ENCODE peak calls at places on chromosomes 13 and 19, in four cellular contexts. J is HL-60, H is GM12878, S is GM12891. Q is an unnamed sample.

GRCh38 chr13:99977912-99978780 is 3.4 kb upstream of the ZIC2 start:
- DNase-seq in J (no peak), S (no peak), H (no peak), Q (no peak)

GRCh38 chr13:74966814-74967213 is 515.2 kb downstream of the TBC1D4 start:
- DNase-seq in J (no peak), H (no peak), S (no peak), Q (no peak)

GRCh38 chr13:48624016-48624415 is 29.7 kb upstream of the CYSLTR2 start:
- DNase-seq in S (no peak), H (no peak), J (no peak), Q (no peak)

GRCh38 chr13:95813139-95813538 is 136.2 kb downstream of the DNAJC3 start:
- DNase-seq in H (no peak), S (no peak), J (no peak), Q (no peak)

GRCh38 chr19:5109560-5109959 is 140.6 kb downstream of the KDM4B start:
- DNase-seq in S (no peak), H (no peak), J (no peak), Q (no peak)

GRCh38 chr13:51714663-51715168 is 89.2 kb downstream of the DHRS12 start:
- DNase-seq in J (peak; percentile 27), S (no peak), H (peak; percentile 78), Q (no peak)

GRCh38 chr13:84648069-84648640 is 765.9 kb upstream of the SLITRK1 start:
- DNase-seq in S (no peak), J (no peak), H (no peak), Q (no peak)

GRCh38 chr13:25300861-25301346 is 521 bp upstream of the NUP58 start:
- DNase-seq in H (no peak), S (no peak), J (no peak), Q (no peak)

GRCh38 chr19:5369962-5370367 is 29.4 kb upstream of the PTPRS start:
- DNase-seq in S (peak; percentile 52), H (no peak), J (no peak), Q (peak; percentile 77)

GRCh38 chr13:53357582-53357981 is 329.0 kb downstream of the OLFM4 start:
- DNase-seq in J (no peak), H (no peak), S (no peak), Q (no peak)

GRCh38 chr19:5691205-5691929 is 1.3 kb downstream of the RPL36 start:
- DNase-seq in H (no peak), J (no peak), S (no peak), Q (peak; percentile 63)

GRCh38 chr13:99288069-99288468 is 19.1 kb downstream of the GPR183 start:
- DNase-seq in H (peak; percentile 93), J (no peak), S (peak; percentile 23), Q (no peak)

DNA sequence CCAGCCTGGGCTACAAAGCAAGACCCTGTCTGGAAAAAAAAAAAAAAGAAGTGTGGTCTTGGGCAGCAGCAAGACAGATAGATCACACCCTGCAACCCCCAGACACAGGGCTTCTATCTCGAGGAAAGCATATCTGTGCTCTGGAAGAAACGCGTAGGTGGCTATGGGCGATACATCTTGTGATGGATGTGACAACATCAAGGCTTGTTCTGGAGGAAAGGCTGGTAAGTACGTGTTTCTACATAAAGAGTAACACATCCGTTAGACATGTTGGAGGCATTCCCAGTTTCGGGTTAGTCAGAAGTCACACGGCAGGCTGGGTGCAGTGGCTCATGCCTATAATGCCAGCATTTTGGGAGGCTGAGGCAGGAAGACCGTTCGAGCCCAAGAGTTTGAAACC is 6.6 kb upstream of the DHDH start:
- DNase-seq in J (no peak), S (no peak), H (no peak), Q (peak; percentile 53)
- TF ChIP-seq SPI1 in J (no peak), S (no peak), H (no peak), Q (peak; percentile 52)

DNA sequence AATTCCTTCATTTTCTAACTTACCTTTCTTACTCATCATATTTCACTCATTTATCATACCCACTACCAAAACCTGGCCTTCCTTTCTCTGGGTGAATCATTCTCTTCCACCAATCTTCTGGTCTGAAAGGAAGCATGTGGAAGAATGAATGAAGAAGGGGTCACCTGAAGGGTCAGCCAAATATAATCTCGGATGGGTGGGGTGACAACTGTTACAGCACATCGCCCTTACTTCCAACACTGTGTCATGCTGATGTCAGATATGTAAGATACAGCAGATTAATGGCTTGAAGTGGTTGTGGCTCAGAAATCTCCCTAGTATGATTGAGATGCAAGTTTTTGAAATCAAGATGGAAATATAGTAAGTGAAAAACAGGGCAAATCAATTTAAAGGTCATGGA is 401.7 kb upstream of the HTR2A start:
- DNase-seq in H (no peak), S (no peak), J (no peak), Q (no peak)
- TF ChIP-seq SPI1 in H (no peak), S (no peak), J (no peak), Q (no peak)

DNA sequence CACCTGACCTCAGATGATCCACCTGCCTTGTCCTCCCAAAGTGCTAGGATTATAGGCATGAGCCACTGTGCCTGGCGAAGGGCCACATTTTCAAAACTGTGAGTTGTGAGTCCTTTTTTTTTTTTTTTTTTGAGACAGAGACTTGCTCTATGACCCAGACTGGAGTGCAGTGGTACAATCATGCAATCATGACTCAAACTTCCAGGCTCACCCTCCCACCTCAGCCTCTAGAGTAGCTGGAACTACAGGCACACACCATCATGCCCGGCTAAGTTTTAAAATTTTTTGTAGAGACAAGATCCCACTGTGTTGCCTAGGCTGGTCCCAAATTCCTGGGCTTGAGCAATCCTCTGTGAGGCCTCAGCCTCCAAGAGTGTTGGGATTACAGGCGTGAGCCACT is 3.8 kb upstream of the MYPOP start:
- DNase-seq in S (no peak), H (no peak), J (no peak), Q (no peak)
- TF ChIP-seq SPI1 in S (no peak), H (no peak), J (no peak), Q (no peak)

GRCh38 chr19:13796301-13797057 is 1.2 kb downstream of the ZSWIM4 start:
- DNase-seq in S (no peak), J (no peak), H (no peak), Q (peak; percentile 8)

GRCh38 chr19:13794752-13795589 is at the start of gene ZSWIM4:
- DNase-seq in J (peak; percentile 98), H (peak; percentile 95), S (peak; percentile 98), Q (peak; percentile 97)

GRCh38 chr19:13797058-13797440 is 1.8 kb downstream of the ZSWIM4 start:
- DNase-seq in S (no peak), H (no peak), J (no peak), Q (no peak)

GRCh38 chr19:13794388-13794751 is 873 bp upstream of the ZSWIM4 start:
- DNase-seq in S (no peak), H (no peak), J (no peak), Q (no peak)

GRCh38 chr19:13795595-13796300 is 505 bp downstream of the ZSWIM4 start:
- DNase-seq in H (no peak), J (no peak), S (no peak), Q (peak; percentile 69)
- TF ChIP-seq SPI1 in H (no peak), J (peak; percentile 12), S (no peak), Q (no peak)

DNA sequence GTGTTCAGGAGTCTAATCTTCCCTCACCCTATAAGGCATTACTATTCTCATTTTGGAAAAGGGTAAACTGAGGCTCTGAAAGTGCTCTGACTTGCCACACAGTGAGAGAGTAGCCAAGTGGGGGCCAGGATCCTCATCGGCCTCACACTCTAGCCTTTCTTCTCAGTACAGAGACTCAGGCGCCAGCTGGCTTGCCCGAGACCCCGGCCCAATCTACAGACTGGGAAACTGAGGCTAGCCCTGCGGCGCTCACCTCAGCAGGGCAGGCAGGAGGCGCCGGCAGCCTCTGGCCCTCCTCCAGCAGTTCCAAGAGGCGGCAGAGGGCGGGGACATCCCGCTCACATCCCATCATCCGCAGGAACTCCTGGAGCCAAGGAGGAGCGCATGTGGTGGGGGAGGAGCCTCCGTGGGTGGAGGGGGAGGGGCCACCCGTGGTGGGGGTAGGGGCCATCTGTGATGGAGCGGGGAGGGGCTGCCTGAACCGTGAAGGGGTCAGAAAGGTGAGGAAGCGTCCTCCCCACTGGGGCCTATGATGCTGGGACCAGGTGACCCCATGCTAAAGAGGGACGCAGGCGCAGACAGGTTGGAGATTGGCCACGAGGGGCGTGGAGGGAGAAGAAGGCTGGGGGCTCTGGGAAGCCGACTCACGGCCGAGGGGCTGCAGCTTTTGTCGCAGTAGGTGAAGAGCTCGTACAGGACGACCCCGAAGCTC is 8.7 kb upstream of the INSL3 start:
- DNase-seq in S (no peak), H (no peak), J (no peak), Q (peak; percentile 88)
- TF ChIP-seq SPI1 in S (no peak), H (no peak), J (no peak), Q (no peak)

GRCh38 chr13:101127741-101128353 is 288.5 kb downstream of the NALCN start:
- DNase-seq in J (no peak), H (no peak), S (peak; percentile 1), Q (peak; percentile 20)
- TF ChIP-seq SPI1 in J (no peak), H (no peak), S (no peak), Q (no peak)

GRCh38 chr19:15508035-15508710 is at the start of gene CYP4F22:
- DNase-seq in S (no peak), J (no peak), H (no peak), Q (peak; percentile 18)
- TF ChIP-seq SPI1 in S (no peak), J (no peak), H (no peak), Q (no peak)

DNA sequence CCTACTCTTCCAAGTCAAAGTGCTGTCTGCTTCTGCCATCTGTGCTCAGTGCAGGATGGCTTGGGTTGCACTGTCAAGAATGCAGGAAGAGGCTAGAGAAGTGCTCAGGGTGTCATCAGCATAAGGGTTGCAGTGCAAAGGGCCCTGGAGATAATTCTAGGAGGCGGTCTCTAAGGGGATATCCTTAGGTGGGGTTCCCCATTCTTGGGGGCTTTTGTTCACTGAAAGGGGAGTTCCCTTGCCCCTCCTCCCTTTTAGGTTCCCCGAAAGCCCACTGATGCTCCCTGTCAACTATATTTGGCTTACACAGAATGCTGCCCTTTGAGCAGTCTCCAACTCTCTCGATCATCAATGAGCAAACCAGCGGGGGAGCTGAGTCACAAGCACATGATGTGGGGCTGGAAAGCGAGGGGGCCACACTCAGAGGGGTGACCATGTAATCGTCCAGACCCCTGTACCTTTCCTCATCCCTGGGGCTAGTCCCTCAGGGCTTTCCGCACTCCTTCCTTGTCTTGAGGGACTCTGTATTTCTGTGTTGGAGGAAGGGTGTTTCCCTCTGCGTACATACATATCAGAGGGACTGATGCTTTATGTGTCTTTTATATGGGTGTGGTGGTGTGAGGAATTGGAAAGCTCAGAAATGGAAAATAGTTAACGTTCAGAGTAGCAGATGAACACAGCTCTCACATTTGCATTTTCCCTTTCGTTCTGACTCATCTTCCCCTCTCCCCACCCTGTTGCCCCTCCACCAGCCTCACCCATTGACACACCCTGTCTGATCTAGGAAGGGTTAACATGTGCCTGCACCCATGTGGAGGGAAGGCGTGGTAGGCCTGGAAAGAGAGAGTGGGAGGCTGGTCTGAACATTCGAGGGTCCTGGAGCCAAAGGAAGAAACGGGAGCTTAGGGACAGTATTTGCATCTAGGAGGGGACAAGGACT is 6.7 kb downstream of the ZBTB32 start:
- DNase-seq in J (no peak), H (peak; percentile 94), S (peak; percentile 43), Q (no peak)
- TF ChIP-seq SPI1 in J (no peak), H (peak; percentile 38), S (peak; percentile 53), Q (no peak)